ENCODE peak calls at places on chromosomes 12 and 14, in four cellular contexts. Y is left ventricle myocardium inferior, O is foreskin fibroblast, D is lower leg skin. L is an unnamed sample.
A peak's percentile ranks its signal among the peaks of the same experiment; 100 is the strongest.

GRCh38 chr14:24806061-24806678 is 172.2 kb upstream of the GZMB start:
- DNase-seq in Y (peak; percentile 68), O (peak; percentile 60), D (peak; percentile 91), L (peak; percentile 14)

GRCh38 chr12:99959549-99960170 is 25.1 kb downstream of the ANKS1B start:
- DNase-seq in Y (no peak), O (peak; percentile 55), D (no peak), L (no peak)

GRCh38 chr12:29429999-29430698 is 49.2 kb upstream of the ERGIC2 start:
- DNase-seq in Y (no peak), O (no peak), D (no peak), L (no peak)

GRCh38 chr12:4115570-4115969 is 158.0 kb upstream of the CCND2 start:
- DNase-seq in Y (no peak), O (no peak), D (peak; percentile 68), L (no peak)

GRCh38 chr14:100488057-100488456 is 99.2 kb downstream of the BEGAIN start:
- DNase-seq in Y (no peak), O (peak; percentile 11), D (no peak), L (no peak)

GRCh38 chr12:21418403-21418802 is 19.1 kb upstream of the PYROXD1 start:
- DNase-seq in Y (no peak), O (no peak), D (no peak), L (no peak)

GRCh38 chr14:93944348-93945069 is 17.4 kb downstream of the FAM181A start:
- DNase-seq in Y (no peak), O (no peak), D (no peak), L (no peak)

GRCh38 chr12:53695148-53696138 is 19.6 kb upstream of the ATP5MC2 start:
- DNase-seq in Y (no peak), O (peak; percentile 86), D (no peak), L (no peak)

GRCh38 chr12:109098142-109098652 is 800 bp downstream of the UNG start:
- DNase-seq in Y (no peak), O (peak; percentile 84), D (peak; percentile 91), L (no peak)

GRCh38 chr14:53952533-53952932 is 4.1 kb downstream of the BMP4 start:
- DNase-seq in Y (no peak), O (peak; percentile 34), D (no peak), L (no peak)

GRCh38 chr12:117968084-117968789 is 553 bp downstream of the KSR2 start:
- DNase-seq in Y (no peak), O (no peak), D (peak; percentile 12), L (no peak)

GRCh38 chr14:103232338-103232808 is 101.7 kb upstream of the EIF5 start:
- DNase-seq in Y (no peak), O (no peak), D (no peak), L (no peak)

GRCh38 chr12:93243689-93244513 is 133.8 kb upstream of the NUDT4 start:
- DNase-seq in Y (no peak), O (peak; percentile 86), D (no peak), L (peak; percentile 44)

GRCh38 chr12:74892057-74892633 is 317.5 kb downstream of the KCNC2 start:
- DNase-seq in Y (no peak), O (no peak), D (no peak), L (no peak)

GRCh38 chr12:123471374-123472068 is 13.6 kb downstream of the SNRNP35 start:
- DNase-seq in Y (peak; percentile 57), O (peak; percentile 90), D (no peak), L (peak; percentile 39)

GRCh38 chr12:111398530-111398929 is 7.2 kb upstream of the SH2B3 start:
- DNase-seq in Y (no peak), O (peak; percentile 54), D (no peak), L (no peak)

GRCh38 chr12:78863482-78864427 is 819 bp upstream of the SYT1 start:
- DNase-seq in Y (peak; percentile 14), O (peak; percentile 78), D (peak; percentile 85), L (no peak)

GRCh38 chr14:36671149-36671548 is 9.5 kb downstream of the PAX9 start:
- DNase-seq in Y (no peak), O (no peak), D (no peak), L (no peak)

GRCh38 chr12:77940566-77940965 is 109.9 kb downstream of the NAV3 start:
- DNase-seq in Y (no peak), O (peak; percentile 84), D (no peak), L (peak; percentile 76)

GRCh38 chr14:97697772-97698171 is 900.6 kb downstream of the VRK1 start:
- DNase-seq in Y (no peak), O (no peak), D (no peak), L (no peak)

GRCh38 chr12:63304844-63305243 is 153.8 kb upstream of the AVPR1A start:
- DNase-seq in Y (no peak), O (no peak), D (no peak), L (no peak)

GRCh38 chr12:132153501-132154340 is 9.5 kb downstream of the NOC4L start:
- DNase-seq in Y (peak; percentile 62), O (peak; percentile 91), D (no peak), L (peak; percentile 40)

GRCh38 chr12:120239776-120240494 is 25.6 kb downstream of the PXN start:
- DNase-seq in Y (no peak), O (no peak), D (no peak), L (no peak)

GRCh38 chr14:105364100-105364708 is 34.1 kb upstream of the TEX22 start:
- DNase-seq in Y (peak; percentile 38), O (peak; percentile 94), D (no peak), L (no peak)
- H3K4me3 ChIP-seq in Y (peak overlapping the region; percentile 33), O (peak overlapping the region; percentile 36), D (no peak overlapping the region), L (peak overlapping the region; percentile 9)

GRCh38 chr14:73746540-73747385 is 32.6 kb upstream of the PNMA1 start:
- DNase-seq in Y (no peak), O (peak; percentile 58), D (no peak), L (no peak)
- TF ChIP-seq CTCF in Y (peak; percentile 37), O (no peak), D (no peak), L (no peak)

GRCh38 chr12:95197636-95198035 is 19.6 kb downstream of the FGD6 start:
- DNase-seq in Y (no peak), O (no peak), D (no peak), L (no peak)

GRCh38 chr12:95202691-95203476 is 14.4 kb downstream of the FGD6 start:
- DNase-seq in Y (no peak), O (peak; percentile 37), D (no peak), L (no peak)

GRCh38 chr12:95201056-95201670 is 16.1 kb downstream of the FGD6 start:
- DNase-seq in Y (no peak), O (peak; percentile 50), D (no peak), L (no peak)

GRCh38 chr12:95198914-95199313 is 18.4 kb downstream of the FGD6 start:
- DNase-seq in Y (no peak), O (no peak), D (no peak), L (no peak)

DNA sequence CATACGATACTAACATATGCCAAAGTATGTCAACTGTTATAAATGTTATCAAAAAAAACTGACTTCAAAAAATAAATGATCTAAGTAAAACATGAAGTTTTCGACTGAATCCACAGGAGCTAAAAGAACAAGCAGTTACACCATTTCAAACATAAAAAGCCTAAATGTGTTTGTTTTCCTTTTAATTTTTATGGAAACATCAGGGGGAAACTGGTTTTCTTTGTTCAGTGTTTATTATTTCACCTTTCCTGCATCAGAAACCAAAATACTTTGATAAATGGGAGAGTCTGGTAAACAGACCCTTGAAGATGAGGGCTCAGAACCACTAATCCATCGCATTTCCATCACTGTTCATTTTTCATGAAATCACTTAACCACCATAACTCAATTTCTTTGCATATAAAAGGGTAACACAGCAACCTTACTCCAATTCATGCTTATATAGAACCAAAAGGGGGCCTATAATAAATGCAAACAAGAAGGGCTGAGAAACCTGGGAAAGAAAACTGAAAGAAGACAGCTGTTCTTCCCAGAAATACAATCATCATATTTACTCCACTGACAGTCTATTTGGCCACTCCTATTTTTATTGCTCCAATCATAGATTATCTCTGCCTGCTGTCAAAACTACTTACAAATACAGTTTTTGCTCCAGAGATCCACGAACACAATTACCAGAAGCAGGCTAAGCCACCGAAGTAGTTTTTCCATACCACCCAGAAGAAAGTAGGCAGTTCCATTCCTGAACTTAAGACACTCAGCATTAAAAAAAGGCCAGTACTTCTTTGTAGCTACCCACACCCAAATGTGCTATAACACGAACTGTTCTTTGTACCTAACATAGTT is 16.9 kb downstream of the FGD6 start:
- DNase-seq in Y (no peak), O (no peak), D (no peak), L (no peak)
- H3K4me3 ChIP-seq in Y (peak overlapping the region; percentile 13), O (no peak overlapping the region), D (no peak overlapping the region), L (no peak overlapping the region)

DNA sequence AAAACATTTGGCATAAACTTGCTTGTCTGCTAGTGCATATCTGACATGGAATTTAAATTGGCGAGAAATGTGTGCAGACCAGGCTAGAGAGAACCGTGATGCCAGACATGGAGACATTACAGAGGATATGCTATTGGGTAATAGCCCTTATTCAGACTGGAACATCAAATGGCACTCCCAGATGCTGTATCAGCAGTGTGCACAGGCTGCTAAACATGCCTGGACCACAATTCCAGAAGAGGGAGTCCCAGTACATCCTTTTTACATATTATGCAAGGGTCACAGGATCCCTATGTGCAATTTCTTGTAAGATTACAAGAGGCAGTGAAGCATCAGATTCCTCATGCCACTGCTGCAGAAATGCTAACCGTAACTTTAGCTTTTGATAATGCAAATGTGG is 354.5 kb upstream of the FOXG1 start:
- DNase-seq in Y (no peak), O (peak; percentile 4), D (no peak), L (no peak)
- TF ChIP-seq CTCF in Y (no peak), O (no peak), D (no peak), L (no peak)

GRCh38 chr12:98895086-98895651 is 250.1 kb downstream of the APAF1 start:
- DNase-seq in Y (no peak), O (no peak), D (no peak), L (no peak)

GRCh38 chr12:98896938-98897337 is 251.8 kb downstream of the APAF1 start:
- DNase-seq in Y (no peak), O (no peak), D (no peak), L (no peak)

GRCh38 chr12:98893601-98894411 is 248.7 kb downstream of the APAF1 start:
- DNase-seq in Y (no peak), O (peak; percentile 2), D (no peak), L (no peak)

GRCh38 chr12:98893126-98893525 is 248.0 kb downstream of the APAF1 start:
- DNase-seq in Y (no peak), O (no peak), D (no peak), L (no peak)

GRCh38 chr12:98894412-98895085 is 249.5 kb downstream of the APAF1 start:
- DNase-seq in Y (no peak), O (no peak), D (no peak), L (no peak)
- H3K4me3 ChIP-seq in Y (peak overlapping the region; percentile 57), O (no peak overlapping the region), D (no peak overlapping the region), L (no peak overlapping the region)

L was measured in HFF-Myc.